ENCODE peak calls at places on chromosomes 7 and 10, in five cellular contexts. X, A, O, P and I are unnamed samples.

GRCh38 chr7:106731637-106732036 is 70.7 kb upstream of the CCDC71L start:
- DNase-seq in O (no peak), A (no peak), X (no peak), P (no peak), I (no peak)

GRCh38 chr7:150740053-150740452 is 2.8 kb downstream of the GIMAP5 start:
- DNase-seq in A (no peak), X (no peak), O (no peak), P (no peak), I (no peak)

GRCh38 chr10:45419673-45420020 is 45.6 kb downstream of the ALOX5 start:
- DNase-seq in O (no peak), P (no peak), A (no peak), X (peak), I (no peak)

GRCh38 chr7:149144996-149145850 is 2.0 kb upstream of the ZNF398 start:
- DNase-seq in P (no peak), X (no peak), A (no peak), O (no peak), I (no peak)

GRCh38 chr10:92291610-92291859 is 568 bp downstream of the MARCHF5 start:
- DNase-seq in A (no peak), O (no peak), P (no peak), X (no peak), I (no peak)

GRCh38 chr10:110445871-110446270 is 51.8 kb upstream of the DUSP5 start:
- DNase-seq in A (no peak), X (no peak), O (no peak), P (peak), I (no peak)

GRCh38 chr7:137975223-137975622 is 26.7 kb downstream of the CREB3L2 start:
- DNase-seq in P (no peak), A (no peak), O (no peak), X (no peak), I (no peak)

GRCh38 chr10:93436577-93436976 is 45.6 kb downstream of the MYOF start:
- DNase-seq in P (no peak), O (no peak), A (peak), X (no peak), I (peak)

GRCh38 chr7:47647213-47647985 is 65.5 kb upstream of the TNS3 start:
- DNase-seq in X (no peak), A (no peak), P (no peak), O (no peak), I (no peak)

GRCh38 chr10:31929260-31929985 is 792 bp upstream of the ARHGAP12 start:
- DNase-seq in A (no peak), X (peak), O (no peak), P (peak), I (peak)

GRCh38 chr7:157467496-157468212 is 130.8 kb downstream of the DNAJB6 start:
- DNase-seq in A (no peak), O (no peak), X (no peak), P (peak), I (no peak)

GRCh38 chr7:91465595-91466061 is 201.4 kb downstream of the FZD1 start:
- DNase-seq in A (peak), X (no peak), O (no peak), P (no peak), I (no peak)

GRCh38 chr7:93856319-93856718 is 34.2 kb downstream of the TFPI2 start:
- DNase-seq in O (no peak), A (no peak), X (no peak), P (no peak), I (no peak)

GRCh38 chr7:27840760-27841364 is 100.9 kb downstream of the TAX1BP1 start:
- DNase-seq in O (no peak), X (no peak), P (no peak), A (no peak), I (no peak)

GRCh38 chr10:86733260-86733671 is 23.2 kb upstream of the BMPR1A start:
- DNase-seq in X (no peak), P (no peak), A (no peak), O (no peak), I (no peak)

GRCh38 chr7:105352018-105352612 is 36.6 kb downstream of the SRPK2 start:
- DNase-seq in P (peak), O (peak), X (peak), A (peak), I (no peak)

GRCh38 chr10:128147064-128147463 is 20.8 kb upstream of the MKI67 start:
- DNase-seq in X (no peak), O (no peak), A (no peak), P (no peak), I (peak)

GRCh38 chr7:127486654-127487053 is 94.1 kb upstream of the ZNF800 start:
- DNase-seq in O (no peak), A (no peak), P (no peak), X (no peak), I (no peak)

GRCh38 chr7:92614586-92615237 is 24.5 kb upstream of the FAM133B start:
- DNase-seq in O (no peak), P (no peak), A (peak), X (no peak), I (no peak)

GRCh38 chr7:13117103-13117502 is 429.7 kb downstream of the ARL4A start:
- DNase-seq in O (no peak), X (no peak), A (no peak), P (no peak), I (peak)

GRCh38 chr10:52216852-52217251 is 97.2 kb upstream of the DKK1 start:
- DNase-seq in A (peak), O (no peak), P (no peak), X (no peak), I (peak)

GRCh38 chr7:27547401-27547800 is 115.3 kb downstream of the HIBADH start:
- DNase-seq in X (no peak), P (no peak), A (peak), O (no peak), I (peak)

GRCh38 chr7:129489491-129489890 is 12.8 kb upstream of the SMKR1 start:
- DNase-seq in X (no peak), O (no peak), A (peak), P (no peak), I (no peak)

GRCh38 chr7:129739427-129739826 is 127.9 kb downstream of the NRF1 start:
- DNase-seq in O (no peak), X (no peak), P (no peak), A (no peak), I (no peak)

GRCh38 chr7:66250711-66251110 is 45.6 kb downstream of the TPST1 start:
- DNase-seq in X (no peak), P (no peak), A (peak), O (no peak), I (peak)

GRCh38 chr10:14604181-14605142 is 170.2 kb downstream of the FAM107B start:
- DNase-seq in X (peak), O (peak), A (no peak), P (peak), I (peak)

GRCh38 chr10:14971867-14972448 is 12.8 kb downstream of the MEIG1 start:
- DNase-seq in O (peak), P (no peak), A (no peak), X (no peak), I (peak)

GRCh38 chr10:45456822-45457221 is 82.8 kb downstream of the ALOX5 start:
- DNase-seq in X (no peak), A (no peak), P (no peak), O (no peak), I (no peak)

GRCh38 chr7:20331231-20331880 is 656 bp downstream of the ITGB8 start:
- DNase-seq in A (no peak), P (no peak), X (peak), O (no peak), I (no peak)

GRCh38 chr7:157930926-157931466 is 594.2 kb downstream of the DNAJB6 start:
- DNase-seq in O (no peak), P (no peak), X (no peak), A (no peak), I (no peak)

GRCh38 chr7:83347836-83348482 is 185.3 kb upstream of the PCLO start:
- DNase-seq in A (peak), O (no peak), X (no peak), P (no peak), I (peak)

GRCh38 chr7:45192546-45193177 is 35.1 kb downstream of the RAMP3 start:
- DNase-seq in O (no peak), P (no peak), X (no peak), A (no peak), I (no peak)

GRCh38 chr10:58844680-58845079 is 331.8 kb upstream of the PHYHIPL start:
- DNase-seq in P (no peak), O (no peak), X (no peak), A (no peak), I (no peak)

GRCh38 chr7:79434098-79434497 is 19.4 kb downstream of the MAGI2 start:
- DNase-seq in O (no peak), X (no peak), A (peak), P (no peak), I (no peak)

GRCh38 chr7:12741951-12742575 is 54.6 kb downstream of the ARL4A start:
- DNase-seq in P (no peak), A (no peak), O (no peak), X (no peak), I (no peak)

GRCh38 chr10:103892181-103892580 is 25.8 kb downstream of the STN1 start:
- DNase-seq in P (no peak), O (no peak), X (no peak), A (no peak), I (no peak)

GRCh38 chr7:41993173-41993867 is 243.7 kb downstream of the GLI3 start:
- DNase-seq in A (no peak), O (no peak), X (no peak), P (no peak), I (no peak)